ENCODE peak calls at places on chromosomes 12 and 14, in ten cellular contexts. H, B, W, Y, O, Z, U, C, E and I are unnamed samples.

GRCh38 chr14:60311417-60311816 is 62.4 kb downstream of the PPM1A start:
- DNase-seq in B (no peak), C (no peak), Y (peak; percentile 29), U (peak; percentile 37), O (no peak), E (no peak), Z (peak; percentile 66), W (peak; percentile 41), H (no peak), I (no peak)

GRCh38 chr12:2161478-2161877 is 108.7 kb downstream of the CACNA1C start:
- DNase-seq in H (no peak), W (peak; percentile 18), Y (peak; percentile 74), Z (peak; percentile 81), C (peak; percentile 64), U (peak; percentile 75), E (peak; percentile 97), B (peak; percentile 84), O (no peak), I (peak; percentile 86)

GRCh38 chr14:31678421-31679249 is 117.4 kb downstream of the NUBPL start:
- DNase-seq in H (no peak), E (no peak), O (no peak), W (no peak), C (no peak), Z (no peak), B (no peak), U (no peak), Y (no peak), I (no peak)

GRCh38 chr12:124862768-124863408 is 776 bp downstream of the SCARB1 start:
- DNase-seq in U (peak; percentile 23), C (peak; percentile 37), Y (no peak), E (no peak), H (no peak), O (peak; percentile 33), Z (no peak), W (peak; percentile 47), B (no peak), I (peak; percentile 21)

GRCh38 chr12:27243006-27243405 is 1.1 kb upstream of the STK38L start:
- DNase-seq in B (no peak), Y (no peak), C (no peak), Z (no peak), W (no peak), E (no peak), H (no peak), U (no peak), O (no peak), I (no peak)

GRCh38 chr12:96400631-96401060 is 407 bp upstream of the CDK17 start:
- DNase-seq in W (peak; percentile 37), B (no peak), Y (no peak), E (no peak), H (no peak), C (no peak), U (peak; percentile 30), O (no peak), Z (peak; percentile 52), I (no peak)

GRCh38 chr12:93813972-93814821 is 137.0 kb downstream of the CRADD start:
- DNase-seq in C (peak; percentile 59), H (peak; percentile 79), U (peak; percentile 51), B (peak; percentile 81), Z (peak; percentile 98), W (no peak), E (peak; percentile 97), Y (peak; percentile 46), O (no peak), I (peak; percentile 84)

GRCh38 chr12:966715-967114 is 17.2 kb upstream of the RAD52 start:
- DNase-seq in U (no peak), Z (no peak), E (no peak), W (no peak), H (no peak), O (no peak), Y (no peak), B (no peak), C (no peak), I (no peak)

GRCh38 chr14:35827678-35828472 is 1.7 kb downstream of the BRMS1L start:
- DNase-seq in O (no peak), B (no peak), U (no peak), W (no peak), Z (no peak), C (no peak), Y (no peak), H (no peak), E (no peak), I (no peak)

GRCh38 chr14:35826952-35827416 is 846 bp downstream of the BRMS1L start:
- DNase-seq in H (no peak), Y (no peak), C (no peak), U (no peak), O (no peak), Z (no peak), E (no peak), B (no peak), W (no peak), I (no peak)

GRCh38 chr14:35829449-35829848 is 3.3 kb downstream of the BRMS1L start:
- DNase-seq in C (no peak), Y (peak; percentile 57), U (peak; percentile 63), O (no peak), Z (peak; percentile 16), W (peak; percentile 37), H (no peak), B (no peak), E (no peak), I (no peak)

GRCh38 chr14:35825968-35826217 is 245 bp upstream of the BRMS1L start:
- DNase-seq in Y (no peak), O (no peak), E (no peak), H (no peak), C (no peak), W (no peak), B (no peak), U (no peak), Z (no peak), I (no peak)

DNA sequence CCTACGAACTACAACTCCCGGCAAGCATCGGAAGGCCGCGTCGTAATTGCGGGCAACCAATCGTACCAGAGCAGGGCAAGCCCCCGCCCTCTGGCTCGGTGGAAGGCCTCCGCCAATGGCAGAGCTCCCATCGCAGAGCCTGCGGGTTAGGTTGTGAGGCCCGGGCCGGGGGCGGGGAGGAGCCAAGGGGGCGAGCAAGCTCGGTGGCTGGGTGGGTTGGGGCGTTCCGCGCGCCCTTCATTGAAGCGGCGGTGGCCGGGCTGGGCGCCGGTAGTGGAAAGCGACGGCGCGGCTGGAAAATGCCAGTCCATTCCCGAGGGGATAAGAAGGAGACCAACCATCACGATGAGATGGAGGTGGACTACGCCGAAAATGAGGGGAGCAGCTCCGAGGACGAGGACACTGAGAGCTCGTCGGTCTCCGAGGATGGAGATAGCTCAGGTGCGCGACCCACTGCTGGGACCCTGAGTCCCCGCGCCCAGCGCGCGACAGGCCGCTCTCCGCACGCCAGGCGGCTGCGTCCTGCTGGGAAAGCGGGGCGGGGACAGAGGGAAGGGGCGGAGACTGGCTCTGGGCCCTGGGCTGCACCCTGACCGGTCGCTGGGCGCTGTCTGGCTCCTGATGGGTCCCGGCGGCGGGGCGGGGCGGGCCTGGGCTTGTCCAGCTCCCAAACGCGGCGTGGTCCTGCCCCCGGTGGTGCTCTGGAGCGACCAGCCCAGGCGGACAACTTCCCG is at the start of gene BRMS1L:
- DNase-seq in Z (peak; percentile 100), O (peak; percentile 98), C (peak; percentile 98), Y (peak; percentile 96), B (peak; percentile 99), E (peak; percentile 99), H (peak; percentile 98), U (peak; percentile 99), W (peak; percentile 99), I (peak; percentile 98)
- TF ChIP-seq CTCF in Z (no peak), O (no peak), C (no peak), Y (no peak), B (peak; percentile 6), E (no peak), H (no peak), U (no peak), W (no peak), I (peak; percentile 37)

GRCh38 chr12:31517994-31518393 is 72.9 kb downstream of the DENND5B start:
- DNase-seq in H (no peak), U (peak; percentile 36), O (no peak), W (no peak), Y (peak; percentile 26), Z (no peak), E (no peak), C (no peak), B (no peak), I (no peak)
- H3K4me1 ChIP-seq in H (no peaks in the 10 kb centered on the region), U (peaks cover 19% of the 10 kb centered on the region), O (peaks cover 14% of the 10 kb centered on the region), W (peaks cover 45% of the 10 kb centered on the region), Y (peaks cover 38% of the 10 kb centered on the region), Z (peaks cover 45% of the 10 kb centered on the region), E (peaks cover 35% of the 10 kb centered on the region), C (peaks cover 35% of the 10 kb centered on the region), B (peaks cover 24% of the 10 kb centered on the region), I (peaks cover 4% of the 10 kb centered on the region)

DNA sequence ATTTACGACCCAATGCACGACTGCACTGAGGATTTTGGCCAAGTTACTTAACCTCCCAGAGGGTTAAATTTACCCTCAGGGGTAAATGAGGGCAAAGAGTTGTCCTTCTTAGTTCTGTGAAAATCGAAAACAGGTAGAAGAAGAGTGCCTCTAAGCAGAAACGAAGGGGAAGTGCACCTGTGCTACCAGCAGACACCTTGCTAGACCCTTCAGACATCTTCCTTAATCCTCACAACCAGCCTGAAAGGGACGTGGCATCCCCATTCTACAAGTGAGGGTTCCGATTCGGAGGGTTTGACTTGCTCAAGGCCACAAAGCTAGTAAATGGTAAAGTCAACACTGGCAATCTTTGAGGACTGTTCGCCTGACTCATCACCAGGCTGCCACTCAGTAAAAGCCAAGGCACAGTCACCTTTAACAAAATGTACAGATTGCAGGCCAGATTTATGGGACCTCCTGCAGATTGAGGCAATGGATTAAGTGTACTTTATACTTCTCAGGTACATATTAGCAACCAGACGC is 1.6 kb downstream of the GSG1 start:
- DNase-seq in W (peak; percentile 88), E (no peak), U (peak; percentile 36), B (no peak), Y (no peak), C (peak; percentile 39), Z (peak; percentile 32), O (peak; percentile 54), H (no peak), I (no peak)
- H3K4me3 ChIP-seq in W (peak overlapping the region; percentile 71), E (peak overlapping the region; percentile 59), U (peak overlapping the region; percentile 26), B (peak overlapping the region; percentile 70), Y (peak overlapping the region; percentile 54), C (no peak overlapping the region), Z (peak overlapping the region; percentile 29), O (peak overlapping the region; percentile 79), H (no peak overlapping the region), I (peak overlapping the region; percentile 38)

GRCh38 chr12:28369483-28369882 is 179.2 kb downstream of the CCDC91 start:
- DNase-seq in H (no peak), W (no peak), B (no peak), O (no peak), U (no peak), Z (no peak), Y (no peak), C (no peak), E (no peak), I (no peak)

GRCh38 chr12:28378749-28379148 is 188.5 kb downstream of the CCDC91 start:
- DNase-seq in O (no peak), C (no peak), Y (peak; percentile 96), Z (peak; percentile 91), B (no peak), E (no peak), U (peak; percentile 96), W (peak; percentile 50), H (no peak), I (no peak)

GRCh38 chr12:28374556-28374955 is 184.3 kb downstream of the CCDC91 start:
- DNase-seq in B (no peak), W (peak; percentile 23), Z (peak; percentile 11), C (no peak), O (no peak), E (no peak), H (no peak), Y (peak; percentile 60), U (peak; percentile 70), I (no peak)
- TF ChIP-seq CTCF in B (no peak), W (no peak), Z (no peak), C (no peak), O (no peak), E (no peak), H (no peak), Y (no peak), U (no peak), I (no peak)

GRCh38 chr14:95547272-95547625 is 12.4 kb downstream of the GLRX5 start:
- DNase-seq in C (no peak), O (no peak), H (no peak), Z (no peak), E (no peak), W (no peak), B (no peak), Y (no peak), U (no peak), I (no peak)
- H3K4me1 ChIP-seq in C (no peaks in the 10 kb centered on the region), O (no peaks in the 10 kb centered on the region), H (no peaks in the 10 kb centered on the region), Z (no peaks in the 10 kb centered on the region), E (no peaks in the 10 kb centered on the region), W (peaks cover 27% of the 10 kb centered on the region), B (peaks cover 17% of the 10 kb centered on the region), Y (peaks cover 15% of the 10 kb centered on the region), U (peaks cover 3% of the 10 kb centered on the region), I (no peaks in the 10 kb centered on the region)